ENCODE peak calls at places on chromosomes 7 and 10, in nine cellular contexts. J is activated CD4-positive, CD25-positive, alpha-beta regulatory T cell; F is mesendoderm; W is WTC11; Z is cardiac fibroblast; H is endodermal cell; A is activated CD4-positive, alpha-beta T cell treated with anti-CD3 and anti-CD28 coated beads, Interleukin-2, amount 50 U/mL, for 24 hours; V is H7; X is HuH-7.5. P is an unnamed sample.

GRCh38 chr10:26438534-26439269 is 561 bp downstream of the APBB1IP start:
- DNase-seq in V (peak), J (peak), W (peak), F (peak), X (no peak), A (peak), H (peak), Z (no peak), P (peak)

GRCh38 chr10:70991140-70992124 is 103.1 kb upstream of the PCBD1 start:
- DNase-seq in X (no peak), Z (no peak), V (no peak), A (no peak), W (no peak), J (no peak), F (no peak), H (peak), P (no peak)

GRCh38 chr7:151313857-151314256 is 27.8 kb upstream of the NUB1 start:
- DNase-seq in Z (peak), H (no peak), J (no peak), A (no peak), F (no peak), X (no peak), V (no peak), W (no peak), P (peak)

GRCh38 chr7:139043823-139044812 is 8.3 kb upstream of the ZC3HAV1L start:
- DNase-seq in J (peak), W (no peak), A (peak), V (no peak), Z (no peak), F (no peak), H (no peak), X (no peak), P (no peak)

GRCh38 chr10:69494626-69495558 is 43.6 kb downstream of the TSPAN15 start:
- DNase-seq in F (no peak), W (no peak), V (peak), Z (no peak), J (no peak), H (no peak), X (no peak), A (no peak), P (no peak)

GRCh38 chr7:92831716-92832622 is 4.4 kb downstream of the CDK6 start:
- DNase-seq in X (no peak), A (no peak), Z (peak), W (no peak), J (no peak), V (peak), F (peak), H (no peak), P (no peak)

GRCh38 chr7:1703475-1704325 is 33.6 kb downstream of the ELFN1 start:
- DNase-seq in J (no peak), W (no peak), Z (no peak), A (no peak), F (peak), H (peak), X (no peak), V (peak), P (peak)

GRCh38 chr7:12683678-12684077 is 3.8 kb upstream of the ARL4A start:
- DNase-seq in J (no peak), F (no peak), A (no peak), H (no peak), Z (peak), W (no peak), V (peak), X (no peak), P (no peak)

GRCh38 chr7:108570146-108570755 is 577 bp downstream of the DNAJB9 start:
- DNase-seq in J (no peak), W (peak), H (peak), V (peak), Z (peak), F (peak), A (peak), X (peak), P (no peak)

GRCh38 chr7:28125381-28126046 is 55.1 kb downstream of the JAZF1 start:
- DNase-seq in X (no peak), J (no peak), F (peak), Z (peak), W (no peak), A (no peak), V (peak), H (no peak), P (no peak)

GRCh38 chr7:48307041-48307714 is 135.9 kb downstream of the ABCA13 start:
- DNase-seq in W (no peak), J (no peak), Z (no peak), F (no peak), X (no peak), H (no peak), A (no peak), V (no peak), P (no peak)

GRCh38 chr7:68417659-68418058 is 1180.6 kb upstream of the AUTS2 start:
- DNase-seq in H (no peak), F (peak), X (no peak), V (no peak), J (no peak), W (no peak), Z (peak), A (no peak), P (no peak)

GRCh38 chr7:129786825-129787563 is 165.8 kb downstream of the UBE2H start:
- DNase-seq in A (no peak), X (no peak), Z (no peak), F (no peak), V (peak), J (no peak), H (peak), W (peak), P (peak)

GRCh38 chr10:33675235-33675634 is 340.8 kb upstream of the NRP1 start:
- DNase-seq in A (no peak), X (no peak), J (no peak), V (no peak), W (no peak), Z (peak), F (no peak), H (no peak), P (no peak)

GRCh38 chr10:43682956-43683355 is 34.3 kb upstream of the ZNF32 start:
- DNase-seq in J (no peak), V (no peak), A (no peak), F (no peak), Z (peak), X (no peak), H (no peak), W (no peak), P (no peak)

GRCh38 chr7:159192761-159193453 is 48.2 kb upstream of the VIPR2 start:
- DNase-seq in H (no peak), A (no peak), V (no peak), Z (no peak), X (no peak), F (no peak), J (no peak), W (no peak), P (no peak)

GRCh38 chr10:47031251-47031952 is 120.2 kb downstream of the PTPN20 start:
- DNase-seq in Z (peak), V (peak), A (no peak), F (peak), H (peak), X (no peak), W (peak), J (no peak), P (peak)

GRCh38 chr10:27088263-27089044 is 11.8 kb downstream of the ANKRD26 start:
- DNase-seq in J (no peak), A (no peak), H (no peak), X (no peak), Z (no peak), V (no peak), F (no peak), W (no peak), P (no peak)

GRCh38 chr10:79266092-79266491 is 81.2 kb upstream of the PPIF start:
- DNase-seq in F (no peak), X (no peak), Z (peak), V (no peak), A (no peak), W (no peak), J (no peak), H (no peak), P (no peak)

GRCh38 chr7:121529003-121529402 is 132.9 kb upstream of the FAM3C start:
- DNase-seq in A (no peak), V (no peak), H (no peak), X (no peak), Z (peak), W (no peak), F (no peak), J (no peak), P (no peak)